ENCODE peak calls at places on chromosome 16, in ten cellular contexts. One of them, this sample, is unnamed.

GRCh38 chr16:26993988-26994387 is 72.7 kb upstream of the C16orf82 start:
- DNase-seq in AG04450: no peak
- DNase-seq in lung: no peak
- DNase-seq in HCT116: no peak
- DNase-seq in iPS DF 6.9: no peak
- DNase-seq in cardiac muscle cell: peak
- DNase-seq in body of pancreas: peak
- DNase-seq in effector memory CD4-positive, alpha-beta T cell: no peak
- DNase-seq in RWPE1: no peak
- DNase-seq in SK-N-SH: no peak
- DNase-seq in this sample: no peak

GRCh38 chr16:57297856-57298255 is 13.4 kb upstream of the PLLP start:
- DNase-seq in AG04450: no peak
- DNase-seq in lung: no peak
- DNase-seq in HCT116: no peak
- DNase-seq in iPS DF 6.9: no peak
- DNase-seq in cardiac muscle cell: no peak
- DNase-seq in body of pancreas: no peak
- DNase-seq in effector memory CD4-positive, alpha-beta T cell: peak
- DNase-seq in RWPE1: no peak
- DNase-seq in SK-N-SH: no peak
- DNase-seq in this sample: no peak

GRCh38 chr16:88306860-88307545 is 75.8 kb upstream of the ZNF469 start:
- DNase-seq in AG04450: peak
- DNase-seq in lung: no peak
- DNase-seq in HCT116: no peak
- DNase-seq in iPS DF 6.9: no peak
- DNase-seq in cardiac muscle cell: peak
- DNase-seq in body of pancreas: peak
- DNase-seq in effector memory CD4-positive, alpha-beta T cell: no peak
- DNase-seq in RWPE1: no peak
- DNase-seq in SK-N-SH: no peak
- DNase-seq in this sample: no peak

GRCh38 chr16:3878610-3879009 is 1.9 kb downstream of the CREBBP start:
- DNase-seq in AG04450: no peak
- DNase-seq in lung: no peak
- DNase-seq in HCT116: no peak
- DNase-seq in iPS DF 6.9: no peak
- DNase-seq in cardiac muscle cell: peak
- DNase-seq in body of pancreas: no peak
- DNase-seq in effector memory CD4-positive, alpha-beta T cell: no peak
- DNase-seq in RWPE1: no peak
- DNase-seq in SK-N-SH: no peak
- DNase-seq in this sample: no peak

GRCh38 chr16:354971-355441 is 2.5 kb upstream of the AXIN1 start:
- DNase-seq in AG04450: no peak
- DNase-seq in lung: no peak
- DNase-seq in HCT116: no peak
- DNase-seq in iPS DF 6.9: no peak
- DNase-seq in cardiac muscle cell: no peak
- DNase-seq in body of pancreas: no peak
- DNase-seq in effector memory CD4-positive, alpha-beta T cell: peak
- DNase-seq in RWPE1: no peak
- DNase-seq in SK-N-SH: no peak
- DNase-seq in this sample: no peak

GRCh38 chr16:75002474-75002873 is 3.6 kb downstream of the ZNRF1 start:
- DNase-seq in AG04450: no peak
- DNase-seq in lung: no peak
- DNase-seq in HCT116: no peak
- DNase-seq in iPS DF 6.9: no peak
- DNase-seq in cardiac muscle cell: no peak
- DNase-seq in body of pancreas: no peak
- DNase-seq in effector memory CD4-positive, alpha-beta T cell: no peak
- DNase-seq in RWPE1: no peak
- DNase-seq in SK-N-SH: no peak
- DNase-seq in this sample: no peak

GRCh38 chr16:87392823-87393679 is 915 bp downstream of the MAP1LC3B start:
- DNase-seq in AG04450: no peak
- DNase-seq in lung: peak
- DNase-seq in HCT116: no peak
- DNase-seq in iPS DF 6.9: no peak
- DNase-seq in cardiac muscle cell: peak
- DNase-seq in body of pancreas: peak
- DNase-seq in effector memory CD4-positive, alpha-beta T cell: no peak
- DNase-seq in RWPE1: peak
- DNase-seq in SK-N-SH: peak
- DNase-seq in this sample: no peak

GRCh38 chr16:73572135-73572534 is 524.2 kb upstream of the ZFHX3 start:
- DNase-seq in AG04450: no peak
- DNase-seq in lung: peak
- DNase-seq in HCT116: no peak
- DNase-seq in iPS DF 6.9: no peak
- DNase-seq in cardiac muscle cell: no peak
- DNase-seq in body of pancreas: peak
- DNase-seq in effector memory CD4-positive, alpha-beta T cell: no peak
- DNase-seq in RWPE1: no peak
- DNase-seq in SK-N-SH: no peak
- DNase-seq in this sample: no peak

GRCh38 chr16:28597692-28598261 is 927 bp upstream of the SULT1A2 start:
- DNase-seq in AG04450: no peak
- DNase-seq in lung: peak
- DNase-seq in HCT116: no peak
- DNase-seq in iPS DF 6.9: no peak
- DNase-seq in cardiac muscle cell: no peak
- DNase-seq in body of pancreas: peak
- DNase-seq in effector memory CD4-positive, alpha-beta T cell: no peak
- DNase-seq in RWPE1: no peak
- DNase-seq in SK-N-SH: no peak
- DNase-seq in this sample: no peak

GRCh38 chr16:27429981-27430441 is 28.0 kb downstream of the IL21R start:
- DNase-seq in AG04450: no peak
- DNase-seq in lung: peak
- DNase-seq in HCT116: no peak
- DNase-seq in iPS DF 6.9: no peak
- DNase-seq in cardiac muscle cell: peak
- DNase-seq in body of pancreas: no peak
- DNase-seq in effector memory CD4-positive, alpha-beta T cell: no peak
- DNase-seq in RWPE1: no peak
- DNase-seq in SK-N-SH: no peak
- DNase-seq in this sample: no peak

GRCh38 chr16:76241735-76242134 is 35.5 kb upstream of the CNTNAP4 start:
- DNase-seq in AG04450: no peak
- DNase-seq in lung: no peak
- DNase-seq in HCT116: no peak
- DNase-seq in iPS DF 6.9: no peak
- DNase-seq in cardiac muscle cell: no peak
- DNase-seq in body of pancreas: no peak
- DNase-seq in effector memory CD4-positive, alpha-beta T cell: no peak
- DNase-seq in RWPE1: no peak
- DNase-seq in SK-N-SH: no peak
- DNase-seq in this sample: no peak

DNA sequence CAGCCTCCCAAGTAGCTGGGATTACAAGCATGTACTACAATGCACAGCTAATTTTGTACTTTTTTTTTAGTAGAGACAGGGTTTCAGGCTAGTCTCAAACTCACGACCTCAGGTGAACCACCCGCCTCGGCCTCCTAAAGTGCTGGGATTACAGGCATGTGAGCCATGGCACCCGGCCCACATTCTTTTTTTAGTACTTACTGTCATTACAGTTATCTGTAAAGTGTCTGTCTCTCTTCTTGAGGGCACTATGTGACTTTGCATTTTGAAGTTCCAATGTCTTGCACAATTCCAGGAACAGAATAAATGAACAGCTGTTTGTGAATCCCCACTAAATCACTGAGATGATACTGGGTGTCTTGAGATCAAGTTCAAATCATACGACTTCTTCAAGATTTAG is 1540.3 kb downstream of the CDH11 start:
- DNase-seq in AG04450: no peak
- DNase-seq in lung: no peak
- DNase-seq in HCT116: no peak
- DNase-seq in iPS DF 6.9: no peak
- DNase-seq in cardiac muscle cell: peak
- DNase-seq in body of pancreas: no peak
- DNase-seq in effector memory CD4-positive, alpha-beta T cell: no peak
- DNase-seq in RWPE1: no peak
- DNase-seq in SK-N-SH: no peak
- DNase-seq in this sample: no peak
- H3K27ac ChIP-seq in AG04450: no peak
- H3K27ac ChIP-seq in lung: no peak
- H3K27ac ChIP-seq in HCT116: no peak
- H3K27ac ChIP-seq in iPS DF 6.9: no peak
- H3K27ac ChIP-seq in cardiac muscle cell: no peak
- H3K27ac ChIP-seq in body of pancreas: no peak
- H3K27ac ChIP-seq in effector memory CD4-positive, alpha-beta T cell: no peak
- H3K27ac ChIP-seq in RWPE1: no peak
- H3K27ac ChIP-seq in SK-N-SH: no peak
- H3K27ac ChIP-seq in this sample: no peak

DNA sequence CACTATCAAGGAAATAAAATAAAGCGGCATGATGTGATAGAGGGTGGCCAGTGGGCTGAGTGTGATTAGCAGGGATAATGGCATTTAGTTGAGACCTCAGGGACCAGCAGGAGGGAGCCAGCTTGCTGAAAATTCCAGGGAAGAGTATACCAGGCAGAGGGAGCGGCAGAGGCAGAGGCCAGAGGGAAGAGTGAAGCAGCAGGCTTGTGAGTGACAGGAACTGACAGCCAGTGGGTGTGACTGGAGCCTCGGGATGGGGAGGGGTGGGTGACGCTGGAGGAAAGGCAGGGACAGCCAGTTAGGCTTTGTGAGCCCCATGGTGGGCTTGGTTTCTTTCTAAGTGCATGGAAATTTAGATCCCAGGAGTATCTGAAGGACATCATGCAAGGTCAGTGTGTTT is 209.7 kb upstream of the CACNG3 start:
- DNase-seq in AG04450: no peak
- DNase-seq in lung: no peak
- DNase-seq in HCT116: no peak
- DNase-seq in iPS DF 6.9: no peak
- DNase-seq in cardiac muscle cell: no peak
- DNase-seq in body of pancreas: no peak
- DNase-seq in effector memory CD4-positive, alpha-beta T cell: no peak
- DNase-seq in RWPE1: no peak
- DNase-seq in SK-N-SH: no peak
- DNase-seq in this sample: peak
- H3K27ac ChIP-seq in AG04450: no peak
- H3K27ac ChIP-seq in lung: no peak
- H3K27ac ChIP-seq in HCT116: no peak
- H3K27ac ChIP-seq in iPS DF 6.9: no peak
- H3K27ac ChIP-seq in cardiac muscle cell: no peak
- H3K27ac ChIP-seq in body of pancreas: no peak
- H3K27ac ChIP-seq in effector memory CD4-positive, alpha-beta T cell: no peak
- H3K27ac ChIP-seq in RWPE1: no peak
- H3K27ac ChIP-seq in SK-N-SH: no peak
- H3K27ac ChIP-seq in this sample: no peak

GRCh38 chr16:12093902-12094301 is 117.4 kb downstream of the SNX29 start:
- DNase-seq in AG04450: no peak
- DNase-seq in lung: no peak
- DNase-seq in HCT116: no peak
- DNase-seq in iPS DF 6.9: no peak
- DNase-seq in cardiac muscle cell: no peak
- DNase-seq in body of pancreas: no peak
- DNase-seq in effector memory CD4-positive, alpha-beta T cell: no peak
- DNase-seq in RWPE1: no peak
- DNase-seq in SK-N-SH: no peak
- DNase-seq in this sample: no peak

GRCh38 chr16:12096828-12097522 is 120.4 kb downstream of the SNX29 start:
- DNase-seq in AG04450: no peak
- DNase-seq in lung: no peak
- DNase-seq in HCT116: no peak
- DNase-seq in iPS DF 6.9: no peak
- DNase-seq in cardiac muscle cell: no peak
- DNase-seq in body of pancreas: no peak
- DNase-seq in effector memory CD4-positive, alpha-beta T cell: no peak
- DNase-seq in RWPE1: no peak
- DNase-seq in SK-N-SH: no peak
- DNase-seq in this sample: no peak

GRCh38 chr16:12096162-12096781 is 119.7 kb downstream of the SNX29 start:
- DNase-seq in AG04450: no peak
- DNase-seq in lung: no peak
- DNase-seq in HCT116: no peak
- DNase-seq in iPS DF 6.9: no peak
- DNase-seq in cardiac muscle cell: no peak
- DNase-seq in body of pancreas: no peak
- DNase-seq in effector memory CD4-positive, alpha-beta T cell: no peak
- DNase-seq in RWPE1: no peak
- DNase-seq in SK-N-SH: no peak
- DNase-seq in this sample: peak

GRCh38 chr16:12094537-12095265 is 118.2 kb downstream of the SNX29 start:
- DNase-seq in AG04450: no peak
- DNase-seq in lung: no peak
- DNase-seq in HCT116: no peak
- DNase-seq in iPS DF 6.9: no peak
- DNase-seq in cardiac muscle cell: no peak
- DNase-seq in body of pancreas: no peak
- DNase-seq in effector memory CD4-positive, alpha-beta T cell: no peak
- DNase-seq in RWPE1: no peak
- DNase-seq in SK-N-SH: no peak
- DNase-seq in this sample: no peak

GRCh38 chr16:12095275-12096161 is 119.0 kb downstream of the SNX29 start:
- DNase-seq in AG04450: peak
- DNase-seq in lung: peak
- DNase-seq in HCT116: peak
- DNase-seq in iPS DF 6.9: peak
- DNase-seq in cardiac muscle cell: peak
- DNase-seq in body of pancreas: peak
- DNase-seq in effector memory CD4-positive, alpha-beta T cell: peak
- DNase-seq in RWPE1: peak
- DNase-seq in SK-N-SH: peak
- DNase-seq in this sample: peak
- H3K27ac ChIP-seq in AG04450: peak
- H3K27ac ChIP-seq in lung: peak
- H3K27ac ChIP-seq in HCT116: no peak
- H3K27ac ChIP-seq in iPS DF 6.9: no peak
- H3K27ac ChIP-seq in cardiac muscle cell: no peak
- H3K27ac ChIP-seq in body of pancreas: no peak
- H3K27ac ChIP-seq in effector memory CD4-positive, alpha-beta T cell: no peak
- H3K27ac ChIP-seq in RWPE1: no peak
- H3K27ac ChIP-seq in SK-N-SH: no peak
- H3K27ac ChIP-seq in this sample: peak

DNA sequence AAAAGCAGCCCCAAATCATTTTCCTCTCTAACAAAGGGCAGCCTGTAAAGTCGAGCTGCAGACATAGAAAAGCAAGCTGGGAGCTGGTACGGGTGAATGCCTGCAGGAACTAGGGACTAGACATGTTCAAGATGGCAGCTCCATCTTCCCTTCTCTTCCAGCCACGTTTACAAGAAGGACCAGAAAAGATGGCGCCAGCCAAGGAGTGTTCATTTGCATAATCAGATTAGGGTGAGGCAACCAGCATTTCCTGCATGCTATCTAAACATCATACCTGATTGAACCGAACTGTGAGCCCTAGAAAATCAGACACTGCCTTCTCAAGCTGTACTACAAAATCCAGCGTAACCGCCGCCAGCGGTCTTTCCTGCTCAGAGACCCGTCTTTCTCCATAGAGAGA is 896.8 kb downstream of the CDH11 start:
- DNase-seq in AG04450: no peak
- DNase-seq in lung: no peak
- DNase-seq in HCT116: no peak
- DNase-seq in iPS DF 6.9: no peak
- DNase-seq in cardiac muscle cell: no peak
- DNase-seq in body of pancreas: no peak
- DNase-seq in effector memory CD4-positive, alpha-beta T cell: no peak
- DNase-seq in RWPE1: no peak
- DNase-seq in SK-N-SH: no peak
- DNase-seq in this sample: no peak
- H3K27ac ChIP-seq in AG04450: no peak
- H3K27ac ChIP-seq in lung: no peak
- H3K27ac ChIP-seq in HCT116: no peak
- H3K27ac ChIP-seq in iPS DF 6.9: no peak
- H3K27ac ChIP-seq in cardiac muscle cell: no peak
- H3K27ac ChIP-seq in body of pancreas: no peak
- H3K27ac ChIP-seq in effector memory CD4-positive, alpha-beta T cell: no peak
- H3K27ac ChIP-seq in RWPE1: no peak
- H3K27ac ChIP-seq in SK-N-SH: no peak
- H3K27ac ChIP-seq in this sample: no peak

This sample was measured in caudate nucleus.